ENCODE peak calls at places on chromosomes 5 and 9, in four cellular contexts. E is cardiac muscle cell, R is left ventricle myocardium inferior, D is A549. X is an unnamed sample.

GRCh38 chr5:35031276-35031675 is 16.5 kb downstream of the AGXT2 start:
- DNase-seq in E (peak; percentile 26), R (no peak), D (no peak), X (no peak)

GRCh38 chr9:89448821-89449220 is 49.1 kb downstream of the SEMA4D start:
- DNase-seq in E (no peak), D (no peak), R (no peak), X (peak; percentile 83)

GRCh38 chr5:69416180-69416579 is 1.3 kb downstream of the MARVELD2 start:
- DNase-seq in E (no peak), R (no peak), D (no peak), X (no peak)

GRCh38 chr9:19533373-19533772 is 124.6 kb downstream of the ACER2 start:
- DNase-seq in E (peak; percentile 89), R (no peak), D (no peak), X (no peak)

GRCh38 chr5:55888205-55888604 is 37.0 kb downstream of the IL31RA start:
- DNase-seq in E (no peak), D (no peak), R (no peak), X (no peak)

GRCh38 chr5:144812770-144813169 is 642.1 kb downstream of the KCTD16 start:
- DNase-seq in D (peak; percentile 0), E (peak; percentile 30), R (no peak), X (no peak)

GRCh38 chr9:96618209-96619108 is 1.2 kb downstream of the CDC14B start:
- DNase-seq in R (peak; percentile 38), D (peak; percentile 29), E (peak; percentile 58), X (peak; percentile 46)

GRCh38 chr5:177362871-177363507 is 5.3 kb downstream of the RGS14 start:
- DNase-seq in R (peak; percentile 59), D (peak; percentile 47), E (peak; percentile 54), X (no peak)

GRCh38 chr9:116566677-116567488 is 120.2 kb upstream of the TRIM32 start:
- DNase-seq in D (peak; percentile 93), R (no peak), E (peak; percentile 63), X (no peak)

GRCh38 chr5:135177591-135177990 is 143.6 kb upstream of the PITX1 start:
- DNase-seq in D (no peak), E (no peak), R (no peak), X (no peak)

GRCh38 chr9:120913673-120914266 is 12.8 kb downstream of the TRAF1 start:
- DNase-seq in R (no peak), E (no peak), D (no peak), X (no peak)

GRCh38 chr5:169831331-169831730 is 149.0 kb downstream of the INSYN2B start:
- DNase-seq in D (no peak), R (no peak), E (no peak), X (no peak)

GRCh38 chr9:134372621-134373267 is 46.5 kb downstream of the RXRA start:
- DNase-seq in E (no peak), R (peak; percentile 65), D (no peak), X (no peak)
- H3K27ac ChIP-seq in E (no peak overlapping the region), R (peak overlapping the region; percentile 96), D (peak overlapping the region; percentile 97), X (peak overlapping the region; percentile 78)

GRCh38 chr9:114804504-114804903 is 1.3 kb downstream of the TNFSF15 start:
- DNase-seq in E (peak; percentile 80), R (no peak), D (peak; percentile 73), X (no peak)

GRCh38 chr9:114803886-114804285 is 2.0 kb downstream of the TNFSF15 start:
- DNase-seq in R (no peak), E (peak; percentile 36), D (no peak), X (no peak)

GRCh38 chr9:114805670-114806551 is at the start of gene TNFSF15:
- DNase-seq in D (peak; percentile 40), R (no peak), E (no peak), X (peak; percentile 2)

GRCh38 chr9:114803459-114803858 is 2.4 kb downstream of the TNFSF15 start:
- DNase-seq in D (no peak), R (peak; percentile 21), E (no peak), X (no peak)

GRCh38 chr9:114806571-114806970 is 732 bp upstream of the TNFSF15 start:
- DNase-seq in D (no peak), E (no peak), R (no peak), X (no peak)
- H3K27ac ChIP-seq in D (peak overlapping the region; percentile 85), E (no peak overlapping the region), R (no peak overlapping the region), X (no peak overlapping the region)

GRCh38 chr9:34069831-34070230 is 21.1 kb upstream of the UBAP2 start:
- DNase-seq in E (no peak), D (no peak), R (no peak), X (no peak)

GRCh38 chr9:34070601-34071340 is 22.1 kb upstream of the UBAP2 start:
- DNase-seq in D (no peak), R (no peak), E (no peak), X (no peak)

GRCh38 chr9:34072868-34073590 is 24.3 kb upstream of the UBAP2 start:
- DNase-seq in D (peak; percentile 87), E (peak; percentile 82), R (no peak), X (no peak)

GRCh38 chr9:34072410-34072809 is 23.7 kb upstream of the UBAP2 start:
- DNase-seq in D (no peak), E (no peak), R (no peak), X (no peak)
- H3K27ac ChIP-seq in D (peak overlapping the region; percentile 78), E (peak overlapping the region; percentile 40), R (no peak overlapping the region), X (no peak overlapping the region)

GRCh38 chr9:129732946-129733631 is 19.8 kb downstream of the PTGES start:
- DNase-seq in D (no peak), E (no peak), R (no peak), X (no peak)

GRCh38 chr9:129733632-129733953 is 19.2 kb downstream of the PTGES start:
- DNase-seq in R (no peak), E (no peak), D (no peak), X (no peak)

GRCh38 chr9:129728744-129729143 is 24.1 kb downstream of the PTGES start:
- DNase-seq in R (no peak), E (no peak), D (no peak), X (no peak)

GRCh38 chr9:129735546-129735945 is 17.3 kb downstream of the PTGES start:
- DNase-seq in D (no peak), E (no peak), R (no peak), X (no peak)

GRCh38 chr9:129731477-129732085 is 21.3 kb downstream of the PTGES start:
- DNase-seq in R (no peak), D (no peak), E (no peak), X (no peak)
- H3K27ac ChIP-seq in R (no peak overlapping the region), D (no peak overlapping the region), E (no peak overlapping the region), X (no peak overlapping the region)

GRCh38 chr5:32163785-32164184 is 10.3 kb downstream of the GOLPH3 start:
- DNase-seq in D (no peak), E (no peak), R (no peak), X (no peak)

GRCh38 chr5:32170303-32171170 is 3.6 kb downstream of the GOLPH3 start:
- DNase-seq in D (peak; percentile 20), R (no peak), E (peak; percentile 75), X (no peak)

GRCh38 chr5:32163053-32163452 is 11.1 kb downstream of the GOLPH3 start:
- DNase-seq in R (no peak), D (no peak), E (no peak), X (no peak)

GRCh38 chr5:32168460-32169033 is 5.6 kb downstream of the GOLPH3 start:
- DNase-seq in D (no peak), E (peak; percentile 73), R (no peak), X (no peak)

GRCh38 chr5:32165597-32165996 is 8.5 kb downstream of the GOLPH3 start:
- DNase-seq in R (no peak), D (no peak), E (no peak), X (no peak)
- H3K27ac ChIP-seq in R (peak overlapping the region; percentile 2), D (peak overlapping the region; percentile 40), E (no peak overlapping the region), X (no peak overlapping the region)

DNA sequence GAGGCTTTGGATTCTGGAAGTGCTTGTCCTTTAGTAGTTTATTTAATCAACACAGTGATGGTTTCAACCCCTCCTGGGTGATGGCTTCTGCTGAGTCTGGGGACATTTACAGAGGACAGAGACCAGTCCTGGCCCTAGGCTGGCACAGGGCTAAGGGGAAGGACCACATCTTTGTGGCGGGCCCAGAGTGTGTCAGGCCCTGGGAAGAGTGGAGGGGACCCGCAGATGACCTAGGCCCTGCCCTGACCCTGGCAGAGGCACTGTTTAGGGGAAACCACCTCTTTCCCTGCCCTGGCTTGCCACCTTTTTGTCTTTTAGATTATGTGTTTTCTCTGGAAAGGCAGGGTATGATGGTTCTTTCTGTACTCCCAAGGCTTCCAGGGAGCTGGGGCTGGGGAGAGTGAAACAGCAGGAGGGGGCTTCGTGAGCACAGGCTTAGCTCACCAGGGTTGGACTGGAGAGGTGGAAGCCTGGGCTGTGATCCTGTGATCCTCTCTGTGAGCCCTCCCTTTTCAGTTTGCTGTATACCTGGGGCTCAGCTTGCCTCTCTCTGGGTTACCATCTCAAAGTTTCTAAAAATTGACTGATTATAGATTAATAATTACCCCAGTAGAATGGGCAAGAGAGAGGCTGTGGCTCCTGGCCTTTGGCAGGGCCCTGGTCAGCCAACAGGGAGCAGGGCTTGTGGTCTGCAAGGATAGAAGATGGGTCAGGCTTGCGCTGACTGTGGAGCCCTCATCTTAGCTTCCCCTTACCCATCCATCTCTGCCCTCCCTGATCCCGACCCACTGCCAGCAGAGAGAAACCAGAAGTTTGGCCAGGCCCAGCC is 1.8 kb upstream of the SYNPO start:
- DNase-seq in E (no peak), R (no peak), D (no peak), X (no peak)
- H3K27ac ChIP-seq in E (peak overlapping the region; percentile 5), R (peak overlapping the region; percentile 97), D (peak overlapping the region; percentile 96), X (no peak overlapping the region)